ENCODE peak calls at places on chromosomes 16 and 17, in seven cellular contexts. One of them, this sample, is unnamed.

GRCh38 chr16:88923926-88924833 is 52.8 kb downstream of the CBFA2T3 start:
- DNase-seq in mesenchymal stem cell: peak
- DNase-seq in H9: peak
- DNase-seq in trophoblast cell: no peak
- DNase-seq in mesendoderm: peak
- DNase-seq in H1: no peak
- DNase-seq in neuronal stem cell: no peak
- DNase-seq in this sample: no peak

GRCh38 chr17:7022791-7023571 is at the start of gene BCL6B:
- DNase-seq in H9: peak
- DNase-seq in mesenchymal stem cell: no peak
- DNase-seq in H1: peak
- DNase-seq in trophoblast cell: no peak
- DNase-seq in neuronal stem cell: no peak
- DNase-seq in mesendoderm: no peak
- DNase-seq in this sample: no peak

GRCh38 chr17:52465407-52465806 is 306.9 kb upstream of the CA10 start:
- DNase-seq in neuronal stem cell: no peak
- DNase-seq in trophoblast cell: no peak
- DNase-seq in H9: no peak
- DNase-seq in H1: no peak
- DNase-seq in mesendoderm: no peak
- DNase-seq in mesenchymal stem cell: no peak
- DNase-seq in this sample: no peak

GRCh38 chr16:1290860-1291575 is 18.4 kb upstream of the UBE2I start:
- DNase-seq in mesenchymal stem cell: no peak
- DNase-seq in trophoblast cell: no peak
- DNase-seq in H9: no peak
- DNase-seq in mesendoderm: no peak
- DNase-seq in H1: no peak
- DNase-seq in neuronal stem cell: no peak
- DNase-seq in this sample: no peak

GRCh38 chr16:73015612-73016487 is 32.1 kb downstream of the ZFHX3 start:
- DNase-seq in mesenchymal stem cell: no peak
- DNase-seq in H9: no peak
- DNase-seq in H1: no peak
- DNase-seq in mesendoderm: no peak
- DNase-seq in trophoblast cell: peak
- DNase-seq in neuronal stem cell: no peak
- DNase-seq in this sample: no peak

GRCh38 chr17:80793851-80794267 is 197.8 kb upstream of the CHMP6 start:
- DNase-seq in H1: no peak
- DNase-seq in H9: no peak
- DNase-seq in trophoblast cell: no peak
- DNase-seq in neuronal stem cell: no peak
- DNase-seq in mesendoderm: no peak
- DNase-seq in mesenchymal stem cell: peak
- DNase-seq in this sample: peak

GRCh38 chr16:87815567-87815966 is 49.8 kb upstream of the KLHDC4 start:
- DNase-seq in mesendoderm: no peak
- DNase-seq in trophoblast cell: no peak
- DNase-seq in neuronal stem cell: no peak
- DNase-seq in mesenchymal stem cell: no peak
- DNase-seq in H1: no peak
- DNase-seq in H9: no peak
- DNase-seq in this sample: no peak

GRCh38 chr17:20278805-20279204 is 188.5 kb downstream of the LGALS9B start:
- DNase-seq in H1: no peak
- DNase-seq in neuronal stem cell: no peak
- DNase-seq in mesendoderm: peak
- DNase-seq in trophoblast cell: no peak
- DNase-seq in H9: no peak
- DNase-seq in mesenchymal stem cell: no peak
- DNase-seq in this sample: no peak

GRCh38 chr16:49019081-49019633 is 262.5 kb downstream of the CBLN1 start:
- DNase-seq in H9: peak
- DNase-seq in mesenchymal stem cell: no peak
- DNase-seq in trophoblast cell: no peak
- DNase-seq in neuronal stem cell: peak
- DNase-seq in mesendoderm: peak
- DNase-seq in H1: peak
- DNase-seq in this sample: peak

GRCh38 chr16:66508261-66508913 is 41.5 kb downstream of the TK2 start:
- DNase-seq in mesendoderm: no peak
- DNase-seq in mesenchymal stem cell: no peak
- DNase-seq in trophoblast cell: no peak
- DNase-seq in neuronal stem cell: no peak
- DNase-seq in H9: no peak
- DNase-seq in H1: no peak
- DNase-seq in this sample: no peak

GRCh38 chr17:50498021-50498874 is 10.0 kb upstream of the MYCBPAP start:
- DNase-seq in trophoblast cell: no peak
- DNase-seq in H1: no peak
- DNase-seq in mesendoderm: no peak
- DNase-seq in mesenchymal stem cell: no peak
- DNase-seq in H9: no peak
- DNase-seq in neuronal stem cell: no peak
- DNase-seq in this sample: no peak

GRCh38 chr16:56506941-56507340 is 12.9 kb downstream of the BBS2 start:
- DNase-seq in H9: no peak
- DNase-seq in mesenchymal stem cell: no peak
- DNase-seq in trophoblast cell: no peak
- DNase-seq in neuronal stem cell: no peak
- DNase-seq in H1: no peak
- DNase-seq in mesendoderm: no peak
- DNase-seq in this sample: peak

GRCh38 chr17:39916918-39917317 is 1.5 kb downstream of the GSDMB start:
- DNase-seq in mesenchymal stem cell: peak
- DNase-seq in H9: no peak
- DNase-seq in neuronal stem cell: no peak
- DNase-seq in H1: no peak
- DNase-seq in mesendoderm: peak
- DNase-seq in trophoblast cell: no peak
- DNase-seq in this sample: peak

GRCh38 chr16:50263060-50263909 is 3.1 kb upstream of the ADCY7 start:
- DNase-seq in mesenchymal stem cell: no peak
- DNase-seq in neuronal stem cell: no peak
- DNase-seq in mesendoderm: no peak
- DNase-seq in trophoblast cell: no peak
- DNase-seq in H1: peak
- DNase-seq in H9: no peak
- DNase-seq in this sample: no peak

GRCh38 chr16:56340864-56341365 is 84.4 kb downstream of the AMFR start:
- DNase-seq in neuronal stem cell: no peak
- DNase-seq in trophoblast cell: no peak
- DNase-seq in H9: no peak
- DNase-seq in mesendoderm: no peak
- DNase-seq in mesenchymal stem cell: no peak
- DNase-seq in H1: no peak
- DNase-seq in this sample: no peak

GRCh38 chr17:2883544-2884203 is 87.4 kb downstream of the RAP1GAP2 start:
- DNase-seq in H9: no peak
- DNase-seq in mesendoderm: peak
- DNase-seq in neuronal stem cell: no peak
- DNase-seq in H1: no peak
- DNase-seq in mesenchymal stem cell: peak
- DNase-seq in trophoblast cell: no peak
- DNase-seq in this sample: peak

GRCh38 chr17:70655179-70655578 is 485.8 kb downstream of the KCNJ2 start:
- DNase-seq in mesendoderm: no peak
- DNase-seq in trophoblast cell: no peak
- DNase-seq in H1: no peak
- DNase-seq in neuronal stem cell: no peak
- DNase-seq in mesenchymal stem cell: no peak
- DNase-seq in H9: no peak
- DNase-seq in this sample: no peak

GRCh38 chr16:88560722-88561484 is 9.3 kb upstream of the ZC3H18 start:
- DNase-seq in trophoblast cell: no peak
- DNase-seq in mesendoderm: peak
- DNase-seq in H9: peak
- DNase-seq in mesenchymal stem cell: peak
- DNase-seq in neuronal stem cell: peak
- DNase-seq in H1: peak
- DNase-seq in this sample: peak

GRCh38 chr16:11582157-11582814 is 4.4 kb downstream of the LITAF start:
- DNase-seq in mesendoderm: no peak
- DNase-seq in trophoblast cell: no peak
- DNase-seq in neuronal stem cell: no peak
- DNase-seq in H9: no peak
- DNase-seq in mesenchymal stem cell: no peak
- DNase-seq in H1: no peak
- DNase-seq in this sample: no peak

GRCh38 chr16:11583171-11583570 is 3.5 kb downstream of the LITAF start:
- DNase-seq in H1: no peak
- DNase-seq in mesendoderm: no peak
- DNase-seq in neuronal stem cell: no peak
- DNase-seq in trophoblast cell: no peak
- DNase-seq in H9: no peak
- DNase-seq in mesenchymal stem cell: peak
- DNase-seq in this sample: peak

GRCh38 chr16:11583889-11584565 is 2.7 kb downstream of the LITAF start:
- DNase-seq in H1: no peak
- DNase-seq in mesenchymal stem cell: peak
- DNase-seq in trophoblast cell: no peak
- DNase-seq in mesendoderm: no peak
- DNase-seq in neuronal stem cell: no peak
- DNase-seq in H9: no peak
- DNase-seq in this sample: no peak

GRCh38 chr16:11580451-11581086 is 6.2 kb downstream of the LITAF start:
- DNase-seq in trophoblast cell: no peak
- DNase-seq in mesendoderm: no peak
- DNase-seq in neuronal stem cell: no peak
- DNase-seq in mesenchymal stem cell: no peak
- DNase-seq in H1: no peak
- DNase-seq in H9: no peak
- DNase-seq in this sample: no peak

GRCh38 chr16:11581677-11582076 is 5.0 kb downstream of the LITAF start:
- DNase-seq in neuronal stem cell: no peak
- DNase-seq in trophoblast cell: no peak
- DNase-seq in H9: no peak
- DNase-seq in H1: no peak
- DNase-seq in mesendoderm: peak
- DNase-seq in mesenchymal stem cell: no peak
- DNase-seq in this sample: no peak
- H3K18ac ChIP-seq in neuronal stem cell: no peak
- H3K18ac ChIP-seq in trophoblast cell: no peak
- H3K18ac ChIP-seq in H9: no peak
- H3K18ac ChIP-seq in H1: peak
- H3K18ac ChIP-seq in mesendoderm: no peak
- H3K18ac ChIP-seq in mesenchymal stem cell: no peak
- H3K18ac ChIP-seq in this sample: no peak

GRCh38 chr16:13245713-13246377 is 344.4 kb downstream of the SHISA9 start:
- DNase-seq in H9: no peak
- DNase-seq in trophoblast cell: no peak
- DNase-seq in neuronal stem cell: no peak
- DNase-seq in H1: no peak
- DNase-seq in mesenchymal stem cell: no peak
- DNase-seq in mesendoderm: no peak
- DNase-seq in this sample: no peak
- H3K18ac ChIP-seq in H9: no peak
- H3K18ac ChIP-seq in trophoblast cell: no peak
- H3K18ac ChIP-seq in neuronal stem cell: no peak
- H3K18ac ChIP-seq in H1: no peak
- H3K18ac ChIP-seq in mesenchymal stem cell: no peak
- H3K18ac ChIP-seq in mesendoderm: no peak
- H3K18ac ChIP-seq in this sample: no peak

DNA sequence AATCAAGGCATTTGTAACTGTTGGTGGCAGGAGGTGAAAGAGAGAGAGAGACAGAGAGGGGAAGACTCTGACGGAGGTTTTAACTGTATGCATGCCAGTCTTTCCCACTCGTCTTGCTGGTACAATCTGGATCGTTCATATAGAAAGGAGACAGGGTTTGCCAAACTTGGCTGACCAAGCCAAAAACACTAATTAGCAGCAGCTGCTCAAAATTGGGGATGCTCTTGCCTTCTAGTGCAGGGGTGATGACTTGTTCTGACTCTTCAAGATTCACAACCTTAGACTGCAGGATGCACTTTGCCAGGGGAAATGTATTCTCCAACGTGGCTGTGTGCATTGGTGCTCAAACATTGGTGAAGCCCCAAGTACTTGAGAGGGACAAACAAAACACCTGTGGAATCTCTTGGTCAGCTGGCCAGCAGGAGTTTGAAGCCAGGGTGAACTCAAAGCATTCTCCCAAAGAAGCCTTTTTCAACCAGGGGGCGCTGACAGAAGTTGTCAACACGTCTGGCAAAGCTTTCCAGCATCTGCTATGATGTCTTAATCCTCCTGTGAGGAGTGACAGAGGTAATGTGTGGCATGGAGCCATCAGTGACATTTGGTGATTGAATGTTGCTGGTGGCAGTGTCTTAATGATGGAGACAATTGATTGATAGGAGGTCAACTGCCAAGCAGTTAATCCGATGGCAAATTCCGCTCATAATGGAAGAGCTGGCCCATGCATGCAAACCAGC is 257.8 kb upstream of the HSBP1 start:
- DNase-seq in mesenchymal stem cell: no peak
- DNase-seq in mesendoderm: peak
- DNase-seq in neuronal stem cell: no peak
- DNase-seq in H1: no peak
- DNase-seq in H9: no peak
- DNase-seq in trophoblast cell: no peak
- DNase-seq in this sample: no peak
- H3K18ac ChIP-seq in mesenchymal stem cell: no peak
- H3K18ac ChIP-seq in mesendoderm: no peak
- H3K18ac ChIP-seq in neuronal stem cell: no peak
- H3K18ac ChIP-seq in H1: no peak
- H3K18ac ChIP-seq in H9: no peak
- H3K18ac ChIP-seq in trophoblast cell: no peak
- H3K18ac ChIP-seq in this sample: no peak

GRCh38 chr16:53043462-53043861 is 9.2 kb downstream of the CHD9NB start:
- DNase-seq in H1: no peak
- DNase-seq in neuronal stem cell: no peak
- DNase-seq in trophoblast cell: no peak
- DNase-seq in mesendoderm: peak
- DNase-seq in H9: no peak
- DNase-seq in mesenchymal stem cell: no peak
- DNase-seq in this sample: no peak
- H3K18ac ChIP-seq in H1: peak
- H3K18ac ChIP-seq in neuronal stem cell: peak
- H3K18ac ChIP-seq in trophoblast cell: no peak
- H3K18ac ChIP-seq in mesendoderm: peak
- H3K18ac ChIP-seq in H9: peak
- H3K18ac ChIP-seq in mesenchymal stem cell: no peak
- H3K18ac ChIP-seq in this sample: no peak

DNA sequence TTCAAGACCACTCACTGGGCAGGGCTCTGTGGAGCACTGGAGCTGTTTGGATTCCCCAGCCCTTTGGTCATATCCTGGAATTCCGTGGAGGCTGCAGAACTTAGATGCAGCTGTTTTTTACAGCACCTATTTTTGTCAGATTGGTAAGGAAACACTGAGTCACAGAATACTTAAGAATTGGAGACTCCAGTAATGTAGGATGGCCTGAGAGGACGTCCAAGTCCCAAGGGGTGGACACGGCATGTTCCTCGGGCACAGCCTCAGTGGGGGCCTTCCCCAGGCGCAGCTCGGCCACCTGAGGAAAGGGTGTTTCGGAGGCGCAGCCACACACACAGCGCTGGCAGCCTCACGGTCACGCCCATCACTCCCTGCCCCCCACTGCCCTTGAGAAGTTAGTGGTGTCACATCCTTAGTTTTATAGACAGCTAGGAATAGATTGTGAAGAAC is 14.8 kb downstream of the PLD6 start:
- DNase-seq in H1: no peak
- DNase-seq in mesendoderm: peak
- DNase-seq in trophoblast cell: peak
- DNase-seq in H9: no peak
- DNase-seq in mesenchymal stem cell: peak
- DNase-seq in neuronal stem cell: no peak
- DNase-seq in this sample: peak
- H3K18ac ChIP-seq in H1: no peak
- H3K18ac ChIP-seq in mesendoderm: no peak
- H3K18ac ChIP-seq in trophoblast cell: peak
- H3K18ac ChIP-seq in H9: no peak
- H3K18ac ChIP-seq in mesenchymal stem cell: peak
- H3K18ac ChIP-seq in neuronal stem cell: no peak
- H3K18ac ChIP-seq in this sample: peak

This sample was measured in IMR-90.